ENCODE peak calls at places on chromosomes 3 and 15, in five cellular contexts. Y is cardiac fibroblast; V is stimulated activated CD4-positive, alpha-beta T cell treated with anti-CD3 and anti-CD28 coated beads, Interleukin-12 subunit alpha, Interleukin-12 subunit beta, amount 100 ng/mL, for 48 hours; P is activated CD4-positive, alpha-beta T cell treated with anti-CD3 and anti-CD28 coated beads for 48 hours; K is germinal center. M is an unnamed sample.

GRCh38 chr3:172516318-172517214 is 6.7 kb downstream of the TNFSF10 start:
- DNase-seq in Y (peak; percentile 77), V (no peak), P (peak; percentile 45), K (no peak), M (no peak)

GRCh38 chr15:42344763-42345162 is 14.5 kb upstream of the CAPN3 start:
- DNase-seq in Y (peak; percentile 96), V (no peak), K (no peak), P (no peak), M (no peak)

GRCh38 chr15:49163678-49164077 is 6.4 kb upstream of the GALK2 start:
- DNase-seq in K (no peak), P (no peak), V (no peak), Y (no peak), M (no peak)

GRCh38 chr3:10366681-10367101 is 45.8 kb upstream of the SEC13 start:
- DNase-seq in P (peak; percentile 71), K (no peak), Y (peak; percentile 97), V (peak; percentile 58), M (no peak)

GRCh38 chr15:36784098-36784670 is 204.8 kb downstream of the CDIN1 start:
- DNase-seq in V (no peak), Y (no peak), K (no peak), P (no peak), M (no peak)

GRCh38 chr3:106261915-106262683 is 393.3 kb upstream of the CBLB start:
- DNase-seq in V (no peak), P (no peak), K (no peak), Y (peak; percentile 29), M (no peak)

GRCh38 chr3:130354430-130354829 is 9.0 kb downstream of the COL6A5 start:
- DNase-seq in Y (no peak), P (no peak), V (no peak), K (no peak), M (no peak)

GRCh38 chr15:32991544-32992192 is 202.8 kb downstream of the FMN1 start:
- DNase-seq in P (no peak), K (no peak), V (no peak), Y (no peak), M (no peak)

GRCh38 chr15:82081904-82082810 is 36.3 kb upstream of the MEX3B start:
- DNase-seq in V (no peak), Y (peak; percentile 74), K (no peak), P (no peak), M (no peak)

GRCh38 chr3:40476478-40477470 is at the start of gene ZNF619:
- DNase-seq in K (peak; percentile 73), V (peak; percentile 24), P (peak; percentile 60), Y (peak; percentile 80), M (peak; percentile 71)

GRCh38 chr3:15273214-15273613 is 59.2 kb downstream of the SH3BP5 start:
- DNase-seq in K (no peak), Y (no peak), V (no peak), P (no peak), M (no peak)

GRCh38 chr15:75202251-75203016 is 752 bp downstream of the C15orf39 start:
- DNase-seq in P (peak; percentile 93), K (peak; percentile 90), V (peak; percentile 81), Y (peak; percentile 75), M (peak; percentile 79)

GRCh38 chr15:71103102-71103676 is 12.1 kb upstream of the THSD4 start:
- DNase-seq in V (no peak), P (no peak), K (peak; percentile 24), Y (peak; percentile 69), M (peak; percentile 41)

GRCh38 chr3:151058742-151059141 is 26.7 kb upstream of the MED12L start:
- DNase-seq in K (no peak), Y (no peak), P (no peak), V (no peak), M (no peak)

GRCh38 chr3:43105224-43105596 is 669 bp downstream of the POMGNT2 start:
- DNase-seq in K (no peak), V (no peak), P (peak; percentile 42), Y (no peak), M (no peak)

GRCh38 chr15:33068531-33068990 is 126.0 kb downstream of the FMN1 start:
- DNase-seq in P (no peak), V (no peak), K (no peak), Y (no peak), M (no peak)

GRCh38 chr3:37905987-37906674 is 44.5 kb downstream of the CTDSPL start:
- DNase-seq in Y (peak; percentile 45), V (no peak), P (no peak), K (no peak), M (no peak)

GRCh38 chr3:196399485-196399945 is 32.7 kb downstream of the UBXN7 start:
- DNase-seq in V (no peak), P (no peak), K (no peak), Y (peak; percentile 56), M (no peak)

GRCh38 chr3:57080171-57080570 is 19.7 kb downstream of the SPATA12 start:
- DNase-seq in Y (no peak), V (no peak), K (no peak), P (no peak), M (no peak)

GRCh38 chr3:53776494-53777101 is 69.6 kb downstream of the CHDH start:
- DNase-seq in Y (peak; percentile 2), V (no peak), K (no peak), P (no peak), M (no peak)

GRCh38 chr3:165800970-165801369 is 36.3 kb downstream of the BCHE start:
- DNase-seq in P (no peak), V (no peak), K (no peak), Y (peak; percentile 5), M (no peak)

GRCh38 chr15:40564591-40565332 is at the start of gene CCDC32:
- DNase-seq in V (peak; percentile 92), P (peak; percentile 97), Y (peak; percentile 98), K (peak; percentile 98), M (peak; percentile 97)

GRCh38 chr3:185537369-185537970 is 14.9 kb downstream of the LIPH start:
- DNase-seq in V (peak; percentile 38), P (peak; percentile 66), Y (peak; percentile 98), K (peak; percentile 34), M (peak; percentile 84)

GRCh38 chr3:196620228-196620627 is 19.3 kb upstream of the NRROS start:
- DNase-seq in K (no peak), V (no peak), P (peak; percentile 37), Y (peak; percentile 13), M (no peak)

GRCh38 chr3:46461971-46462910 is 2.5 kb downstream of the LTF start:
- DNase-seq in P (no peak), V (no peak), Y (peak; percentile 37), K (no peak), M (no peak)

GRCh38 chr3:8621872-8622271 is 22.7 kb downstream of the SSUH2 start:
- DNase-seq in Y (peak; percentile 92), P (no peak), K (no peak), V (no peak), M (no peak)

GRCh38 chr15:81029416-81030367 is 29.0 kb downstream of the TLNRD1 start:
- DNase-seq in Y (peak; percentile 69), P (no peak), V (no peak), K (no peak), M (no peak)

GRCh38 chr3:148146947-148147346 is 550.8 kb upstream of the AGTR1 start:
- DNase-seq in P (no peak), V (no peak), Y (peak; percentile 84), K (no peak), M (no peak)

GRCh38 chr15:48393650-48394049 is 62.4 kb downstream of the DUT start:
- DNase-seq in Y (peak; percentile 57), V (no peak), P (no peak), K (no peak), M (no peak)

GRCh38 chr3:41202834-41203345 is 3.6 kb downstream of the CTNNB1 start:
- DNase-seq in P (no peak), Y (peak; percentile 70), V (no peak), K (no peak), M (no peak)

GRCh38 chr3:103085465-103085864 is 650.6 kb downstream of the ZPLD1 start:
- DNase-seq in Y (no peak), V (no peak), P (no peak), K (no peak), M (peak; percentile 55)

GRCh38 chr15:100114100-100114499 is 227.7 kb downstream of the ADAMTS17 start:
- DNase-seq in K (no peak), P (peak; percentile 35), V (no peak), Y (peak; percentile 90), M (no peak)

GRCh38 chr3:142724682-142725351 is 983 bp downstream of the TRPC1 start:
- DNase-seq in K (peak; percentile 11), P (peak; percentile 35), Y (peak; percentile 50), V (no peak), M (peak; percentile 52)

GRCh38 chr15:44094776-44095175 is 100.3 kb downstream of the FRMD5 start:
- DNase-seq in K (no peak), Y (peak; percentile 84), P (no peak), V (no peak), M (no peak)

GRCh38 chr15:52082197-52083036 is 30.2 kb downstream of the BCL2L10 start:
- DNase-seq in K (no peak), Y (no peak), V (no peak), P (no peak), M (no peak)

GRCh38 chr15:40343512-40343911 is 2.8 kb upstream of the CCDC9B start:
- DNase-seq in K (no peak), V (no peak), Y (peak; percentile 98), P (no peak), M (no peak)

M was measured in Caco-2.